ENCODE peak calls at places on chromosomes 2 and 18, in ten cellular contexts. One of them, this sample, is unnamed. For H3K9me3 and H3K27me3, the result is how much of the 10 kb centered on the place peaks cover.

GRCh38 chr2:179524940-179525339 is 260.3 kb upstream of the SESTD1 start:
- DNase-seq in left ventricle myocardium inferior: no peak
- DNase-seq in endodermal cell: no peak
- DNase-seq in GM23248: no peak
- DNase-seq in psoas muscle: no peak
- DNase-seq in IMR-90: peak
- DNase-seq in tibial artery: no peak
- DNase-seq in AG04450: no peak
- DNase-seq in CD8-positive, alpha-beta memory T cell: no peak
- DNase-seq in right lobe of liver: no peak
- DNase-seq in this sample: no peak

GRCh38 chr2:9548506-9548905 is 7.1 kb downstream of the ADAM17 start:
- DNase-seq in left ventricle myocardium inferior: no peak
- DNase-seq in endodermal cell: no peak
- DNase-seq in GM23248: peak
- DNase-seq in psoas muscle: no peak
- DNase-seq in IMR-90: peak
- DNase-seq in tibial artery: no peak
- DNase-seq in AG04450: no peak
- DNase-seq in CD8-positive, alpha-beta memory T cell: no peak
- DNase-seq in right lobe of liver: no peak
- DNase-seq in this sample: peak

GRCh38 chr2:111667542-111668273 is 216.3 kb downstream of the ANAPC1 start:
- DNase-seq in left ventricle myocardium inferior: no peak
- DNase-seq in endodermal cell: peak
- DNase-seq in GM23248: peak
- DNase-seq in psoas muscle: no peak
- DNase-seq in IMR-90: peak
- DNase-seq in tibial artery: peak
- DNase-seq in AG04450: no peak
- DNase-seq in CD8-positive, alpha-beta memory T cell: no peak
- DNase-seq in right lobe of liver: no peak
- DNase-seq in this sample: no peak

GRCh38 chr2:105407946-105408743 is 9.3 kb upstream of the FHL2 start:
- DNase-seq in left ventricle myocardium inferior: no peak
- DNase-seq in endodermal cell: no peak
- DNase-seq in GM23248: no peak
- DNase-seq in psoas muscle: no peak
- DNase-seq in IMR-90: no peak
- DNase-seq in tibial artery: no peak
- DNase-seq in AG04450: no peak
- DNase-seq in CD8-positive, alpha-beta memory T cell: no peak
- DNase-seq in right lobe of liver: no peak
- DNase-seq in this sample: no peak

GRCh38 chr2:38850045-38850444 is 25.7 kb downstream of the DHX57 start:
- DNase-seq in left ventricle myocardium inferior: no peak
- DNase-seq in endodermal cell: no peak
- DNase-seq in GM23248: no peak
- DNase-seq in psoas muscle: no peak
- DNase-seq in IMR-90: no peak
- DNase-seq in tibial artery: no peak
- DNase-seq in AG04450: no peak
- DNase-seq in CD8-positive, alpha-beta memory T cell: no peak
- DNase-seq in right lobe of liver: no peak
- DNase-seq in this sample: no peak

GRCh38 chr18:58005885-58006523 is 38.0 kb upstream of the NEDD4L start:
- DNase-seq in left ventricle myocardium inferior: no peak
- DNase-seq in endodermal cell: no peak
- DNase-seq in GM23248: peak
- DNase-seq in psoas muscle: no peak
- DNase-seq in IMR-90: peak
- DNase-seq in tibial artery: no peak
- DNase-seq in AG04450: no peak
- DNase-seq in CD8-positive, alpha-beta memory T cell: no peak
- DNase-seq in right lobe of liver: no peak
- DNase-seq in this sample: no peak

GRCh38 chr2:202378661-202379338 is 2.7 kb downstream of the BMPR2 start:
- DNase-seq in left ventricle myocardium inferior: no peak
- DNase-seq in endodermal cell: no peak
- DNase-seq in GM23248: peak
- DNase-seq in psoas muscle: no peak
- DNase-seq in IMR-90: no peak
- DNase-seq in tibial artery: no peak
- DNase-seq in AG04450: no peak
- DNase-seq in CD8-positive, alpha-beta memory T cell: no peak
- DNase-seq in right lobe of liver: no peak
- DNase-seq in this sample: no peak

GRCh38 chr2:33531345-33532059 is 55.1 kb downstream of the RASGRP3 start:
- DNase-seq in left ventricle myocardium inferior: no peak
- DNase-seq in endodermal cell: no peak
- DNase-seq in GM23248: peak
- DNase-seq in psoas muscle: peak
- DNase-seq in IMR-90: peak
- DNase-seq in tibial artery: no peak
- DNase-seq in AG04450: no peak
- DNase-seq in CD8-positive, alpha-beta memory T cell: no peak
- DNase-seq in right lobe of liver: no peak
- DNase-seq in this sample: no peak

GRCh38 chr2:220198911-220199310 is 571.5 kb downstream of the SLC4A3 start:
- DNase-seq in left ventricle myocardium inferior: no peak
- DNase-seq in endodermal cell: no peak
- DNase-seq in GM23248: peak
- DNase-seq in psoas muscle: no peak
- DNase-seq in IMR-90: peak
- DNase-seq in tibial artery: peak
- DNase-seq in AG04450: peak
- DNase-seq in CD8-positive, alpha-beta memory T cell: no peak
- DNase-seq in right lobe of liver: no peak
- DNase-seq in this sample: no peak

GRCh38 chr2:128187032-128187654 is 96.1 kb downstream of the UGGT1 start:
- DNase-seq in left ventricle myocardium inferior: no peak
- DNase-seq in endodermal cell: no peak
- DNase-seq in GM23248: peak
- DNase-seq in psoas muscle: no peak
- DNase-seq in IMR-90: peak
- DNase-seq in tibial artery: no peak
- DNase-seq in AG04450: no peak
- DNase-seq in CD8-positive, alpha-beta memory T cell: no peak
- DNase-seq in right lobe of liver: no peak
- DNase-seq in this sample: no peak

GRCh38 chr18:59220784-59221765 is 1.1 kb downstream of the GRP start:
- DNase-seq in left ventricle myocardium inferior: no peak
- DNase-seq in endodermal cell: peak
- DNase-seq in GM23248: peak
- DNase-seq in psoas muscle: no peak
- DNase-seq in IMR-90: no peak
- DNase-seq in tibial artery: no peak
- DNase-seq in AG04450: no peak
- DNase-seq in CD8-positive, alpha-beta memory T cell: no peak
- DNase-seq in right lobe of liver: no peak
- DNase-seq in this sample: no peak

GRCh38 chr2:3184167-3184566 is 193.5 kb downstream of the EIPR1 start:
- DNase-seq in left ventricle myocardium inferior: no peak
- DNase-seq in endodermal cell: no peak
- DNase-seq in GM23248: no peak
- DNase-seq in psoas muscle: no peak
- DNase-seq in IMR-90: no peak
- DNase-seq in tibial artery: no peak
- DNase-seq in AG04450: no peak
- DNase-seq in CD8-positive, alpha-beta memory T cell: no peak
- DNase-seq in right lobe of liver: no peak
- DNase-seq in this sample: no peak

GRCh38 chr2:44932079-44932478 is 9.4 kb upstream of the SIX3 start:
- DNase-seq in left ventricle myocardium inferior: no peak
- DNase-seq in endodermal cell: peak
- DNase-seq in GM23248: no peak
- DNase-seq in psoas muscle: no peak
- DNase-seq in IMR-90: no peak
- DNase-seq in tibial artery: no peak
- DNase-seq in AG04450: no peak
- DNase-seq in CD8-positive, alpha-beta memory T cell: no peak
- DNase-seq in right lobe of liver: no peak
- DNase-seq in this sample: no peak

GRCh38 chr2:176088937-176089842 is 3.3 kb upstream of the HOXD13 start:
- DNase-seq in left ventricle myocardium inferior: no peak
- DNase-seq in endodermal cell: no peak
- DNase-seq in GM23248: no peak
- DNase-seq in psoas muscle: no peak
- DNase-seq in IMR-90: no peak
- DNase-seq in tibial artery: no peak
- DNase-seq in AG04450: no peak
- DNase-seq in CD8-positive, alpha-beta memory T cell: no peak
- DNase-seq in right lobe of liver: no peak
- DNase-seq in this sample: no peak

GRCh38 chr2:156818944-156819343 is 382.8 kb downstream of the GPD2 start:
- DNase-seq in left ventricle myocardium inferior: no peak
- DNase-seq in endodermal cell: no peak
- DNase-seq in GM23248: peak
- DNase-seq in psoas muscle: no peak
- DNase-seq in IMR-90: peak
- DNase-seq in tibial artery: no peak
- DNase-seq in AG04450: no peak
- DNase-seq in CD8-positive, alpha-beta memory T cell: no peak
- DNase-seq in right lobe of liver: no peak
- DNase-seq in this sample: no peak

DNA sequence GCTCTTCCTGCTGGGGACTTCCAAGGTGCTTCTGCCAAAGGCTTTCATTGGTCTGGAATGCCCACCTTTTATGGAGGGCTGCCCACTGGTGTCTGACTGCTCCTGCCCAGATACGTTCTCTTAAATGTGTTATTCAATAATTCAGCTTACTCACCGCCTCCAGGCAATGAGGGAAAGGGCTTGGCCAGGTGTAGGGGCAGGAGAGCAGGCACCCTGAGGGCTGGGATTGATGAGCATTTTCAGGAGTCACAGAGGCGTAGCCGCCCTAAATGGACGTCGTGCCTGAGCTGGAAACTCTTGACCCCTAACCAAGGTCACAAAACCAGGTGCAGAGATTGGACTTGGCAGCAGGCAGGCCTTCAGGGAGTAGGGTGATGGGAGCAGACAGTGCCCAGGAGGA is 26.8 kb downstream of the MAL start:
- DNase-seq in left ventricle myocardium inferior: no peak
- DNase-seq in endodermal cell: no peak
- DNase-seq in GM23248: no peak
- DNase-seq in psoas muscle: peak
- DNase-seq in IMR-90: no peak
- DNase-seq in tibial artery: no peak
- DNase-seq in AG04450: no peak
- DNase-seq in CD8-positive, alpha-beta memory T cell: no peak
- DNase-seq in right lobe of liver: no peak
- DNase-seq in this sample: no peak
- H3K9me3 ChIP-seq in left ventricle myocardium inferior: under half
- H3K9me3 ChIP-seq in endodermal cell: under half
- H3K9me3 ChIP-seq in GM23248: under half
- H3K9me3 ChIP-seq in psoas muscle: under half
- H3K9me3 ChIP-seq in IMR-90: under half
- H3K9me3 ChIP-seq in tibial artery: under half
- H3K9me3 ChIP-seq in AG04450: under half
- H3K9me3 ChIP-seq in CD8-positive, alpha-beta memory T cell: under half
- H3K9me3 ChIP-seq in right lobe of liver: under half
- H3K9me3 ChIP-seq in this sample: under half

GRCh38 chr18:75344161-75344560 is 83.3 kb downstream of the SMIM21 start:
- DNase-seq in left ventricle myocardium inferior: no peak
- DNase-seq in endodermal cell: peak
- DNase-seq in GM23248: no peak
- DNase-seq in psoas muscle: no peak
- DNase-seq in IMR-90: no peak
- DNase-seq in tibial artery: no peak
- DNase-seq in AG04450: no peak
- DNase-seq in CD8-positive, alpha-beta memory T cell: no peak
- DNase-seq in right lobe of liver: no peak
- DNase-seq in this sample: no peak
- H3K27me3 ChIP-seq in left ventricle myocardium inferior: under half
- H3K27me3 ChIP-seq in endodermal cell: under half
- H3K27me3 ChIP-seq in GM23248: under half
- H3K27me3 ChIP-seq in psoas muscle: under half
- H3K27me3 ChIP-seq in IMR-90: under half
- H3K27me3 ChIP-seq in tibial artery: under half
- H3K27me3 ChIP-seq in AG04450: under half
- H3K27me3 ChIP-seq in CD8-positive, alpha-beta memory T cell: under half
- H3K27me3 ChIP-seq in right lobe of liver: under half
- H3K27me3 ChIP-seq in this sample: under half

GRCh38 chr18:79438581-79438980 is 42.9 kb downstream of the NFATC1 start:
- DNase-seq in left ventricle myocardium inferior: no peak
- DNase-seq in endodermal cell: no peak
- DNase-seq in GM23248: no peak
- DNase-seq in psoas muscle: no peak
- DNase-seq in IMR-90: no peak
- DNase-seq in tibial artery: no peak
- DNase-seq in AG04450: no peak
- DNase-seq in CD8-positive, alpha-beta memory T cell: no peak
- DNase-seq in right lobe of liver: no peak
- DNase-seq in this sample: no peak
- H3K9me3 ChIP-seq in left ventricle myocardium inferior: under half
- H3K9me3 ChIP-seq in endodermal cell: under half
- H3K9me3 ChIP-seq in GM23248: under half
- H3K9me3 ChIP-seq in psoas muscle: under half
- H3K9me3 ChIP-seq in IMR-90: under half
- H3K9me3 ChIP-seq in tibial artery: under half
- H3K9me3 ChIP-seq in AG04450: under half
- H3K9me3 ChIP-seq in CD8-positive, alpha-beta memory T cell: under half
- H3K9me3 ChIP-seq in right lobe of liver: under half
- H3K9me3 ChIP-seq in this sample: under half

GRCh38 chr2:20675701-20676352 is 8.9 kb downstream of the GDF7 start:
- DNase-seq in left ventricle myocardium inferior: no peak
- DNase-seq in endodermal cell: peak
- DNase-seq in GM23248: peak
- DNase-seq in psoas muscle: no peak
- DNase-seq in IMR-90: no peak
- DNase-seq in tibial artery: no peak
- DNase-seq in AG04450: no peak
- DNase-seq in CD8-positive, alpha-beta memory T cell: no peak
- DNase-seq in right lobe of liver: peak
- DNase-seq in this sample: peak

GRCh38 chr2:20672191-20672951 is 5.4 kb downstream of the GDF7 start:
- DNase-seq in left ventricle myocardium inferior: no peak
- DNase-seq in endodermal cell: peak
- DNase-seq in GM23248: no peak
- DNase-seq in psoas muscle: no peak
- DNase-seq in IMR-90: no peak
- DNase-seq in tibial artery: no peak
- DNase-seq in AG04450: no peak
- DNase-seq in CD8-positive, alpha-beta memory T cell: no peak
- DNase-seq in right lobe of liver: no peak
- DNase-seq in this sample: no peak

GRCh38 chr2:20674974-20675679 is 8.2 kb downstream of the GDF7 start:
- DNase-seq in left ventricle myocardium inferior: no peak
- DNase-seq in endodermal cell: peak
- DNase-seq in GM23248: peak
- DNase-seq in psoas muscle: peak
- DNase-seq in IMR-90: peak
- DNase-seq in tibial artery: peak
- DNase-seq in AG04450: peak
- DNase-seq in CD8-positive, alpha-beta memory T cell: no peak
- DNase-seq in right lobe of liver: peak
- DNase-seq in this sample: no peak

GRCh38 chr2:20674309-20674965 is 7.5 kb downstream of the GDF7 start:
- DNase-seq in left ventricle myocardium inferior: no peak
- DNase-seq in endodermal cell: peak
- DNase-seq in GM23248: no peak
- DNase-seq in psoas muscle: no peak
- DNase-seq in IMR-90: no peak
- DNase-seq in tibial artery: no peak
- DNase-seq in AG04450: no peak
- DNase-seq in CD8-positive, alpha-beta memory T cell: no peak
- DNase-seq in right lobe of liver: no peak
- DNase-seq in this sample: no peak

GRCh38 chr2:20673686-20674308 is 6.9 kb downstream of the GDF7 start:
- DNase-seq in left ventricle myocardium inferior: no peak
- DNase-seq in endodermal cell: peak
- DNase-seq in GM23248: no peak
- DNase-seq in psoas muscle: no peak
- DNase-seq in IMR-90: no peak
- DNase-seq in tibial artery: no peak
- DNase-seq in AG04450: no peak
- DNase-seq in CD8-positive, alpha-beta memory T cell: no peak
- DNase-seq in right lobe of liver: no peak
- DNase-seq in this sample: no peak
- H3K27me3 ChIP-seq in left ventricle myocardium inferior: half or more
- H3K27me3 ChIP-seq in endodermal cell: half or more
- H3K27me3 ChIP-seq in GM23248: under half
- H3K27me3 ChIP-seq in psoas muscle: under half
- H3K27me3 ChIP-seq in IMR-90: under half
- H3K27me3 ChIP-seq in tibial artery: under half
- H3K27me3 ChIP-seq in AG04450: under half
- H3K27me3 ChIP-seq in CD8-positive, alpha-beta memory T cell: under half
- H3K27me3 ChIP-seq in right lobe of liver: under half
- H3K27me3 ChIP-seq in this sample: under half

This sample was measured in CD4-positive, CD25-positive, alpha-beta regulatory T cell.